ENCODE peak calls at places on chromosome 3, in five cellular contexts. Q is fibroblast of lung, B is stomach, W is heart right ventricle, F is upper lobe of left lung. Z is an unnamed sample.

GRCh38 chr3:172749201-172749965 is 1.1 kb upstream of the ECT2 start:
- DNase-seq in Q (peak; percentile 98), F (peak; percentile 27), W (no peak), B (peak; percentile 39), Z (no peak)

GRCh38 chr3:32571192-32571485 is 481 bp upstream of the DYNC1LI1 start:
- DNase-seq in B (no peak), F (no peak), W (no peak), Q (no peak), Z (no peak)

GRCh38 chr3:175383813-175384212 is 524.7 kb downstream of the NAALADL2 start:
- DNase-seq in Q (peak; percentile 40), W (no peak), F (no peak), B (no peak), Z (no peak)

GRCh38 chr3:182618981-182619591 is 174.2 kb upstream of the ATP11B start:
- DNase-seq in W (no peak), B (no peak), F (no peak), Q (peak; percentile 94), Z (no peak)

GRCh38 chr3:57331078-57331477 is 38.6 kb upstream of the ASB14 start:
- DNase-seq in B (no peak), Q (no peak), F (no peak), W (no peak), Z (no peak)

GRCh38 chr3:127351775-127352350 is 64.0 kb upstream of the PRR20G start:
- DNase-seq in W (no peak), B (no peak), Q (no peak), F (no peak), Z (no peak)

GRCh38 chr3:40350529-40350928 is 36.5 kb upstream of the ENTPD3 start:
- DNase-seq in F (no peak), W (no peak), Q (no peak), B (no peak), Z (no peak)

GRCh38 chr3:182257361-182257760 is 535.9 kb upstream of the ATP11B start:
- DNase-seq in F (no peak), W (no peak), Q (peak; percentile 68), B (no peak), Z (no peak)

GRCh38 chr3:155629006-155629405 is 115.9 kb downstream of the PLCH1 start:
- DNase-seq in W (no peak), B (no peak), F (no peak), Q (no peak), Z (no peak)

GRCh38 chr3:86793786-86794185 is 197.2 kb downstream of the VGLL3 start:
- DNase-seq in F (no peak), B (no peak), Q (peak; percentile 98), W (no peak), Z (no peak)

GRCh38 chr3:147191795-147192385 is 214.5 kb downstream of the ZIC4 start:
- DNase-seq in W (no peak), B (no peak), F (no peak), Q (peak; percentile 68), Z (no peak)

GRCh38 chr3:14214764-14215163 is 36.1 kb downstream of the LSM3 start:
- DNase-seq in W (no peak), Q (no peak), F (no peak), B (no peak), Z (no peak)

GRCh38 chr3:89059201-89059600 is 48.2 kb upstream of the EPHA3 start:
- DNase-seq in F (no peak), Q (peak; percentile 95), B (no peak), W (no peak), Z (no peak)

GRCh38 chr3:57825116-57825515 is 69.0 kb downstream of the SLMAP start:
- DNase-seq in F (no peak), Q (no peak), B (no peak), W (no peak), Z (no peak)

GRCh38 chr3:50251220-50251619 is 15.2 kb downstream of the GNAI2 start:
- DNase-seq in W (no peak), F (no peak), Q (peak; percentile 94), B (peak; percentile 67), Z (no peak)

GRCh38 chr3:148229107-148229506 is 468.6 kb upstream of the AGTR1 start:
- DNase-seq in W (no peak), Q (no peak), B (no peak), F (no peak), Z (no peak)

DNA sequence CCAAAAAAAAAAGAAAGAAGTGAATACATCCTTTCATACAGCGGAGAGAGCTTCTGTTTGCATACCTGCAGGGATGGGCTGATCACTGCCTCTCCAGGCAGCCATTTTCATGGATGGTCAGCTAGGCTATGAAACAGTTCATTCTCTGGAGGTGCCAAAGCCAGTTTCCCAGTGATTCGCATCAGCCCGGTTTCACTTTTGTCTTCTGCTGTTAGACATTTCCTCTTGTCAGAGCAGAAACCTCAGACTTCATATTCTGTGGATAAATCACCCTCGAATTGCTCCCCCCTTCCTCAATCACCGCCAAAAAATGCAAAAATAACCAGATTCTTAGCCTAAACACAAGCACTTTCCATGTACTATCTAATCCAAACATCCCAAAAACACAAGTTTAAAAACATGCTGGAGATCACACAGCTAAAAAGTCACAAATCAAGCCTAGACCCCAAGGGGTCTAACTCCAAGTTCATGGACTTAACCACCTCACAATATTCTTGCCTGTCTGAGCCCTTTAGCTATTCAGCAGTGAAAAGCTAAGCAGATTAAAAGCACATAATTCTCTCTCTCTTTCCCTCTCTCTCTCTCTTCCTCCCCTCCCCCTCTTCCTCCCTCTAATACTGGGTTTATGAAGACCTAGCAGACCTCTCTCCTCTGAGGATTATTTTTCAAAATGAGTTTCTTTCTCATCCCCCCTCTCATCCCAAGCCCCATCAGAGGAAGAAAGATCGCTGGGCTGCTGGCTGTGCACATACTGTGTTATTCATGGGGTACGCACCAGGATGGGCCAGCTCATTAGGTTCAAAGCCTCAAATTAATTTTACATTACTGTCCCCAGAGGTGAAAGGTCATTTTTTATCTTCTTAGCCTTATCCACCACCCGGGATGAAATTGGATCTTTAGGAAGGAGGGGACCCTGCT is 225.3 kb downstream of the ADAMTS9 start:
- DNase-seq in B (no peak), Q (peak; percentile 97), F (no peak), W (no peak), Z (no peak)
- H3K4me3 ChIP-seq in B (no peak overlapping the region), Q (no peak overlapping the region), F (no peak overlapping the region), W (no peak overlapping the region), Z (no peak overlapping the region)

GRCh38 chr3:109478614-109479013 is 141.3 kb upstream of the DPPA4 start:
- DNase-seq in Q (no peak), W (no peak), F (no peak), B (no peak), Z (no peak)
- H3K4me1 ChIP-seq in Q (no peaks in the 10 kb centered on the region), W (no peaks in the 10 kb centered on the region), F (no peaks in the 10 kb centered on the region), B (no peaks in the 10 kb centered on the region), Z (no peaks in the 10 kb centered on the region)

GRCh38 chr3:42094992-42095391 is 3.8 kb downstream of the TRAK1 start:
- DNase-seq in W (no peak), B (no peak), F (no peak), Q (no peak), Z (no peak)

GRCh38 chr3:42092006-42092405 is 849 bp downstream of the TRAK1 start:
- DNase-seq in W (no peak), Q (peak; percentile 36), F (no peak), B (no peak), Z (no peak)

GRCh38 chr3:42088803-42089520 is 2.2 kb upstream of the TRAK1 start:
- DNase-seq in Q (no peak), W (no peak), F (no peak), B (no peak), Z (no peak)

GRCh38 chr3:42094128-42094527 is 3.0 kb downstream of the TRAK1 start:
- DNase-seq in Q (no peak), W (no peak), B (no peak), F (no peak), Z (no peak)

GRCh38 chr3:42090973-42091731 is at the start of gene TRAK1:
- DNase-seq in B (no peak), W (peak; percentile 31), F (no peak), Q (peak; percentile 90), Z (peak; percentile 53)
- H3K27ac ChIP-seq in B (peak within 1 kb of the TSS; percentile 27), W (peak within 1 kb of the TSS; percentile 82), F (peak within 1 kb of the TSS; percentile 50), Q (peak within 1 kb of the TSS; percentile 49), Z (peak within 1 kb of the TSS; percentile 82)

DNA sequence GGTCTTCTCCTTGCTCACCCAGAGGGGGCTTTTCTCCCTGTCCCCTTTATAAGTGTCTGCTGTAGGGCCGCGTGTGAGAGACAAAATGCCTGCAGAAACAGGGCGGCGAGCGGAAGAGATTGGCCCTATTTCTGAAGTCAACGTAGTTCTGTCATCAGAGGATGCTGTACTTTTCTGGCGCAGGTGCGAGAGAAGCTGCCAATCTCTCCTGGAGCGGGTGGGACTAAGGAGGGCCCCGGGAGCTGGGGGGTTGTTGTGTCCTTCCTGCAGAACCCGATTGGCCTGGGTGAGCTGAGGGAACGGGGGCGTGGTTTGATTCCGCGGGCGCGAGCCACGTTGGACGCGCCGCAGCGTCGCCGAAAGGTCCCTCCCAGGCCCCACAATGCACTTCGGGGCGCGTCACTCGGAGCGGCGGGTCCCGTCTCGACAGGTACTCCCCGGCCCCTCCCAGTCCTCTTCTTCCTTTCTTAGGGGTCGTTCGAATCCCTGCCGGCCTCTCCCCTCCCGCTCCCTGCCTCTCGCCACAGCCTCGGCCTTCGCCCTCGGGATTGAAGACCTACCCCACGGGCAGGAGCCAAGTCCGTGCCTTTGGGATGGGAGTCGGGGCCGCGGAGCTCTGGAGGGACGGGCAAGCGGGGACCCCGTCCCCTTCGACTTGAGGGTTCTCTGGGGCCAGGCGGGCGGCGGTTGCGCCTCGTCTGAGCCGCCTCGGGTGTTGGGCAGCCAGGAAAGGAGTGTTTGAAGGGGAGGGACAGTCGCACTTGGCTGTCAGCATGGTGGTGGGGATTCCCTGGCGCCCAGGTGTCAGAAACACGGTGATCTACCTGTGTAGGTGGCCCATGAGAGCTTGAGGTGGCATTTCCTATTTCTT is at the start of gene SEC22A:
- DNase-seq in F (peak; percentile 96), W (peak; percentile 90), B (peak; percentile 95), Q (peak; percentile 94), Z (peak; percentile 87)
- H3K4me3 ChIP-seq in F (peak within 1 kb of the TSS; percentile 77), W (peak within 1 kb of the TSS; percentile 98), B (peak within 1 kb of the TSS; percentile 85), Q (peak within 1 kb of the TSS; percentile 84), Z (peak within 1 kb of the TSS; percentile 99)

DNA sequence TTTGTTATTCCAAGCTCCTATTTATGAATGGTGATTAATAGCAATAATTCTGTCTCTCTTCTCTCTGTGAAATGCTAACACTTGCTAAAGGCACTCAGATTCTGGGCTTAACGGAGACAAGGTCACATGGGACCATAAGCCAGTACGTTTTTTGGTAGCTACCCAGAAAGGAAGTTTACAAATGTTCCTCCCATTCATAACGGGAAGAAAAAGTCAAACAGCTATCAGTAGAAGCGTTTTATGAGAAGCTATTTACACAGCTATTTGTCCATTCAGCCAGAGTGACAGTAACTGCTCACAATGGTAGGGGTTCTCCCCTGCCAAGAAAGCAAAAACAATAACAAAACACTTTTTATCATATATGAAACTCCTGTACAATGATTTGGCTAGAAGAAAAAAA is 51.5 kb downstream of the ZMAT3 start:
- DNase-seq in W (no peak), F (no peak), B (no peak), Q (no peak), Z (no peak)
- H3K4me1 ChIP-seq in W (peaks cover 12% of the 10 kb centered on the region), F (peaks cover 11% of the 10 kb centered on the region), B (no peaks in the 10 kb centered on the region), Q (no peaks in the 10 kb centered on the region), Z (no peaks in the 10 kb centered on the region)

DNA sequence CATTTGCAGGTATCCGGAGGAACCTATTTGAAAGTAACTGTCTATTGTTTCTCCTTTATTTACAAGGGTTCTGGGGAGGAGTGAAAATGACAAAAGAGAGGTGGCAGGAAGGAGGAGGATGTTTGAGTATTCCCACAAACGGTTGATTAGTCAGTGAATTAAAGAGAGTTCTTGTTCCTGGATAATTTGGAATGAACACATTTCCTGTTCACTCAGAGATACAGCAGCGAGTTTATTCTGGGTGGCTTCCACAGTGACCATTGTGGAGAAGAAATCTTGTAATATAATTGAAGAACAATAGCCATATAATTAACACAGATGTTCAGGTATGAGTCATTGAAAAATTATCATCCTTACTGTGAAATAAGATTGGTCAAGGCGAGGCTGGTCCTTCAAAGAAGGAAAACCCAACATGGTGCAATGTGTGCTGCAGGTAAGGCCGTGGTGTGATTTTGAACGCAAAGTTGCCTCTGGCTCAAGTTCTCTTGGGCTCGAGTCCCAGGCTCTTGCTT is 77.3 kb downstream of the NFKBIZ start:
- DNase-seq in Q (peak; percentile 75), F (no peak), B (no peak), W (no peak), Z (no peak)
- H3K27ac ChIP-seq in Q (no peak overlapping the region), F (no peak overlapping the region), B (no peak overlapping the region), W (no peak overlapping the region), Z (no peak overlapping the region)

Z was measured in gastrocnemius medialis.